ENCODE peak calls at places on chromosomes 13 and 19, in seven cellular contexts. W is PC-9, M is fibroblast of lung, X is neuronal stem cell, K is neural progenitor cell, U is SK-N-SH, A is IMR-90. Z is an unnamed sample. For H3K4me1, the result is how much of the 10 kb centered on the place peaks cover.

GRCh38 chr19:41995959-41996797 is 2.1 kb upstream of the ATP1A3 start:
- DNase-seq in W (no peak), M (no peak), X (peak), K (peak), U (peak), A (no peak), Z (peak)

GRCh38 chr13:91169641-91170040 is 177.8 kb upstream of the MIR17HG start:
- DNase-seq in W (no peak), M (no peak), X (no peak), K (peak), U (no peak), A (no peak), Z (no peak)

GRCh38 chr13:101579291-101579802 is 126.9 kb downstream of the ITGBL1 start:
- DNase-seq in W (no peak), M (peak), X (no peak), K (no peak), U (peak), A (peak), Z (peak)

GRCh38 chr19:34397853-34398252 is 6.3 kb upstream of the PDCD2L start:
- DNase-seq in W (no peak), M (no peak), X (no peak), K (no peak), U (no peak), A (no peak), Z (no peak)

GRCh38 chr19:1026189-1027019 is at the start of gene CNN2:
- DNase-seq in W (peak), M (peak), X (peak), K (peak), U (peak), A (peak), Z (peak)

GRCh38 chr13:113804703-113805430 is 45.8 kb downstream of the TMEM255B start:
- DNase-seq in W (no peak), M (no peak), X (no peak), K (no peak), U (no peak), A (no peak), Z (peak)

GRCh38 chr19:4969772-4970531 is 1.0 kb downstream of the KDM4B start:
- DNase-seq in W (no peak), M (peak), X (peak), K (peak), U (peak), A (no peak), Z (peak)

GRCh38 chr19:5789201-5789795 is 1.7 kb downstream of the DUS3L start:
- DNase-seq in W (no peak), M (no peak), X (no peak), K (no peak), U (peak), A (no peak), Z (peak)

GRCh38 chr13:33815011-33815550 is 2.9 kb upstream of the RFC3 start:
- DNase-seq in W (no peak), M (no peak), X (no peak), K (no peak), U (no peak), A (no peak), Z (no peak)

GRCh38 chr19:17358395-17358794 is 18.7 kb downstream of the PLVAP start:
- DNase-seq in W (peak), M (peak), X (no peak), K (no peak), U (no peak), A (no peak), Z (peak)

GRCh38 chr19:38848299-38849146 is 1.3 kb downstream of the HNRNPL start:
- DNase-seq in W (no peak), M (no peak), X (no peak), K (no peak), U (no peak), A (no peak), Z (peak)

GRCh38 chr13:80334582-80335260 is 6.2 kb downstream of the SPRY2 start:
- DNase-seq in W (no peak), M (peak), X (no peak), K (no peak), U (no peak), A (peak), Z (no peak)

GRCh38 chr19:46842791-46843190 is 7.9 kb downstream of the AP2S1 start:
- DNase-seq in W (no peak), M (no peak), X (no peak), K (no peak), U (no peak), A (no peak), Z (no peak)

GRCh38 chr13:84050551-84050950 is 168.3 kb upstream of the SLITRK1 start:
- DNase-seq in W (no peak), M (no peak), X (no peak), K (no peak), U (no peak), A (no peak), Z (no peak)

GRCh38 chr19:13978306-13978705 is 26.0 kb downstream of the DCAF15 start:
- DNase-seq in W (no peak), M (peak), X (peak), K (peak), U (peak), A (no peak), Z (no peak)

GRCh38 chr13:22757530-22758120 is 423.2 kb upstream of the SGCG start:
- DNase-seq in W (no peak), M (peak), X (no peak), K (peak), U (peak), A (peak), Z (no peak)

GRCh38 chr13:24215732-24216131 is 55.2 kb downstream of the SPATA13 start:
- DNase-seq in W (no peak), M (peak), X (no peak), K (peak), U (no peak), A (peak), Z (no peak)

GRCh38 chr13:46983881-46984280 is 87.0 kb upstream of the HTR2A start:
- DNase-seq in W (peak), M (peak), X (no peak), K (no peak), U (no peak), A (peak), Z (no peak)

GRCh38 chr19:30029721-30030510 is 87.9 kb downstream of the URI1 start:
- DNase-seq in W (peak), M (peak), X (no peak), K (no peak), U (no peak), A (peak), Z (no peak)

GRCh38 chr19:13573268-13573667 is 67.0 kb upstream of the CACNA1A start:
- DNase-seq in W (no peak), M (no peak), X (no peak), K (peak), U (no peak), A (no peak), Z (peak)

GRCh38 chr13:81017525-81018152 is 676.7 kb upstream of the SPRY2 start:
- DNase-seq in W (no peak), M (peak), X (peak), K (peak), U (peak), A (peak), Z (peak)

GRCh38 chr19:1019980-1020867 is 699 bp downstream of the TMEM259 start:
- DNase-seq in W (no peak), M (no peak), X (no peak), K (peak), U (no peak), A (no peak), Z (no peak)

GRCh38 chr19:1412995-1413889 is 5.9 kb downstream of the DAZAP1 start:
- DNase-seq in W (no peak), M (no peak), X (no peak), K (no peak), U (no peak), A (no peak), Z (no peak)

GRCh38 chr13:113009743-113010509 is 40.9 kb downstream of the MCF2L start:
- DNase-seq in W (no peak), M (no peak), X (no peak), K (no peak), U (peak), A (no peak), Z (no peak)

GRCh38 chr19:46585539-46585938 is 15.6 kb upstream of the CALM3 start:
- DNase-seq in W (no peak), M (no peak), X (no peak), K (no peak), U (no peak), A (no peak), Z (no peak)

GRCh38 chr13:72651196-72651595 is 76.2 kb downstream of the MZT1 start:
- DNase-seq in W (no peak), M (peak), X (peak), K (peak), U (peak), A (no peak), Z (peak)

GRCh38 chr13:18943721-18944391 is 237.8 kb downstream of the TUBA3C start:
- DNase-seq in W (no peak), M (no peak), X (no peak), K (no peak), U (no peak), A (no peak), Z (peak)

GRCh38 chr13:45834411-45834994 is 17.1 kb downstream of the SIAH3 start:
- DNase-seq in W (no peak), M (no peak), X (no peak), K (no peak), U (no peak), A (no peak), Z (no peak)

GRCh38 chr13:23724196-23724970 is 154.2 kb downstream of the TNFRSF19 start:
- DNase-seq in W (no peak), M (no peak), X (no peak), K (no peak), U (no peak), A (peak), Z (no peak)

GRCh38 chr19:40571005-40571318 is 5.7 kb upstream of the SHKBP1 start:
- DNase-seq in W (no peak), M (no peak), X (no peak), K (no peak), U (no peak), A (no peak), Z (no peak)

GRCh38 chr13:43180837-43181236 is 157.5 kb downstream of the DNAJC15 start:
- DNase-seq in W (no peak), M (no peak), X (no peak), K (no peak), U (no peak), A (no peak), Z (no peak)

GRCh38 chr13:110062777-110063442 is 244.0 kb downstream of the COL4A1 start:
- DNase-seq in W (no peak), M (no peak), X (no peak), K (no peak), U (no peak), A (no peak), Z (no peak)

DNA sequence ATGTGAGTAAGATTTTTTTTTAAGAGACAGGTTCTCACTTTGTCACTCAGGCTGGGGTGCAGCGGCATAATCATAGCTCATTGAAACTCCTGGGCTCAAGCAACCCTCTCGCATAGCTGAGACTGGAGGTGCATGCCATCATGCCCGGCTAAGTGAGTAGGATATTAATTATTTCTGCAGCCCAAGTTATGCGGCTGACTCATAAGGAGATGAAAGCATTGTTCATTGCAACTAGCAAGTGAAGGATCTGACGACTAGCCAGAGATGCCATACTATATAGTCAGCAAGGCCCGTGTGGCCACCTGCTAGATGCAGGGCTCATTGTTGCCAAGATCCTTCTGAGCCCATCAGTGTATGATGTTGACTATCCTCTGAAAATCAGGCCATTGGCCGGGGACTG is 45.2 kb downstream of the ABCC4 start:
- DNase-seq in W (peak), M (peak), X (no peak), K (no peak), U (no peak), A (peak), Z (peak)
- H3K4me1 ChIP-seq in W (under half), M (under half), X (under half), K (under half), U (under half), A (under half), Z (under half)

GRCh38 chr19:3585301-3586123 is at the start of gene GIPC3:
- DNase-seq in W (no peak), M (no peak), X (no peak), K (no peak), U (peak), A (no peak), Z (peak)
- H3K4me2 ChIP-seq in W (no peak), M (peak), X (peak), K (peak), U (peak), A (peak), Z (no peak)

GRCh38 chr19:45047188-45047797 is 8.4 kb downstream of the CLASRP start:
- DNase-seq in W (no peak), M (no peak), X (no peak), K (no peak), U (no peak), A (no peak), Z (no peak)

GRCh38 chr19:45049073-45049736 is 10.4 kb downstream of the CLASRP start:
- DNase-seq in W (no peak), M (no peak), X (no peak), K (no peak), U (no peak), A (no peak), Z (peak)

GRCh38 chr19:45051929-45052579 is 13.2 kb downstream of the CLASRP start:
- DNase-seq in W (no peak), M (no peak), X (no peak), K (no peak), U (no peak), A (no peak), Z (peak)

GRCh38 chr19:45046355-45046754 is 7.5 kb downstream of the CLASRP start:
- DNase-seq in W (no peak), M (no peak), X (no peak), K (no peak), U (no peak), A (no peak), Z (no peak)

DNA sequence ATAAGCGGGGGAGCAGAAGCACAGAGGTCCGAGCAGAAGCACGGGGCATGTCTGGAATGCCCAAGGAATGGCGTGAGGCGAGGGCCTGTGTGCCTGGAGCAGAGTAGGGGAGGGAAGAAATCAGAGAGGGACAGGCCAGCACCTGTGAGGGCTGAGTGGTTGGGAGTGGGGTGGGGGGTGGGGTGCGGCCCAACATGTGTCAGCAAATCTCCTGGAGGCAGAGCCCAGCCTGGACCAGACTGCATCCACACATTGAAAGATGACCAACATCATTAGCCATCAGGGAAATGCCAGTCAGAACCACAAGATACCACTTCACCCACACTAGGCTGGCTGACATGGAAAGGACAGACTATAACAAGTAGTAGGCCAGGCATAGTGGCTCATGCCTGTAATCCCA is 11.2 kb downstream of the CLASRP start:
- DNase-seq in W (no peak), M (no peak), X (no peak), K (no peak), U (no peak), A (no peak), Z (peak)
- H3K4me1 ChIP-seq in W (under half), M (under half), X (under half), K (under half), U (under half), A (under half), Z (under half)

GRCh38 chr19:55494172-55494761 is 6.0 kb downstream of the SSC5D start:
- DNase-seq in W (no peak), M (peak), X (no peak), K (no peak), U (no peak), A (peak), Z (peak)

GRCh38 chr19:55493650-55494171 is 5.5 kb downstream of the SSC5D start:
- DNase-seq in W (no peak), M (no peak), X (no peak), K (no peak), U (no peak), A (no peak), Z (peak)

GRCh38 chr19:55492362-55492944 is 4.2 kb downstream of the SSC5D start:
- DNase-seq in W (no peak), M (no peak), X (no peak), K (no peak), U (no peak), A (no peak), Z (peak)

GRCh38 chr19:55491546-55492360 is 3.5 kb downstream of the SSC5D start:
- DNase-seq in W (no peak), M (no peak), X (no peak), K (no peak), U (no peak), A (no peak), Z (peak)

DNA sequence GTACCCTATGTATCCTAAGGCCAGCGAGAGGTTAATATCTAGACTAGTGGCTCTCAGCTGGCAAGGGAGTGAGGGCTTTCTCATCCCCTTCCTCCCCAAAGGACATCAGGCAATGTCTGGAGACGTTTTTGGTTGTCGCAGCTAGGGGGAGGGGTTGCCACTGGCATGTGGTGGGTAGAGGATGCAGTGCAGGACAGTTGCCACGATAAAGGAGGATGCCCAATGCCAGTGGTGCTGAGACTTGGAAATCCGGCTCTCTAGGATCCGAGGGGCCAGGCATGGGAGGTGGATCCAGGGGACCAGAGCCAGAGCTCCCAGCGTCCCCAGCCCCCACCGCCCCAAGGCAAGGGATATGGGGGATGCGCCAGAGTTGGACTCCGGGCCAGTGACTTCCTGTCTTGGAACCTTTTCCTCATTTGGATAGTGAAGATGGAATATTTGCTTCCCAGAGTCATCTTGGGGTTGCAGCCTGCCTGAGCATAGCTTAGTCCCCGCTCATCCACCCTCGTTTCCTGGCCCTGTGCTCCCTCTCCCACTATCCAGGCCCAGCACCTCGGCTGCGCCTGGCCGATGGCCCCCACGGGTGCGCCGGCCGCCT is 4.9 kb downstream of the SSC5D start:
- DNase-seq in W (no peak), M (no peak), X (no peak), K (no peak), U (no peak), A (peak), Z (peak)
- H3K4me2 ChIP-seq in W (no peak), M (peak), X (no peak), K (no peak), U (peak), A (peak), Z (peak)

Z was measured in osteoblast.